ENCODE peak calls at places on chromosomes 13 and 19, in four cellular contexts. M is H9, L is IMR-90, O is H1. A is an unnamed sample.

GRCh38 chr13:34006011-34006410 is 188.1 kb downstream of the RFC3 start:
- DNase-seq in M (no peak), L (no peak), O (no peak), A (no peak)

GRCh38 chr13:110565296-110565695 is 3.8 kb upstream of the RAB20 start:
- DNase-seq in M (no peak), L (no peak), O (no peak), A (peak)

GRCh38 chr19:35890113-35890650 is 10.2 kb downstream of the NFKBID start:
- DNase-seq in M (no peak), L (no peak), O (no peak), A (no peak)

GRCh38 chr19:36719687-36720556 is 32.5 kb downstream of the ZNF567 start:
- DNase-seq in M (no peak), L (no peak), O (no peak), A (peak)

GRCh38 chr13:111372651-111373425 is 52.4 kb downstream of the TEX29 start:
- DNase-seq in M (no peak), L (no peak), O (no peak), A (no peak)

GRCh38 chr13:110293649-110294048 is 13.3 kb downstream of the COL4A1 start:
- DNase-seq in M (no peak), L (no peak), O (no peak), A (no peak)

GRCh38 chr19:18924684-18925213 is 5.2 kb downstream of the DDX49 start:
- DNase-seq in M (no peak), L (no peak), O (no peak), A (no peak)

GRCh38 chr19:35013047-35013819 is 13.1 kb downstream of the GRAMD1A start:
- DNase-seq in M (peak), L (peak), O (no peak), A (peak)

GRCh38 chr19:15652559-15653278 is 12.0 kb downstream of the CYP4F3 start:
- DNase-seq in M (no peak), L (no peak), O (no peak), A (no peak)

GRCh38 chr19:53942001-53942786 is 20.5 kb upstream of the CACNG8 start:
- DNase-seq in M (peak), L (no peak), O (peak), A (peak)

GRCh38 chr13:51906581-51906980 is 44.8 kb downstream of the CCDC70 start:
- DNase-seq in M (peak), L (no peak), O (no peak), A (no peak)

GRCh38 chr19:39941615-39942507 is 7.4 kb upstream of the FCGBP start:
- DNase-seq in M (no peak), L (peak), O (no peak), A (no peak)

DNA sequence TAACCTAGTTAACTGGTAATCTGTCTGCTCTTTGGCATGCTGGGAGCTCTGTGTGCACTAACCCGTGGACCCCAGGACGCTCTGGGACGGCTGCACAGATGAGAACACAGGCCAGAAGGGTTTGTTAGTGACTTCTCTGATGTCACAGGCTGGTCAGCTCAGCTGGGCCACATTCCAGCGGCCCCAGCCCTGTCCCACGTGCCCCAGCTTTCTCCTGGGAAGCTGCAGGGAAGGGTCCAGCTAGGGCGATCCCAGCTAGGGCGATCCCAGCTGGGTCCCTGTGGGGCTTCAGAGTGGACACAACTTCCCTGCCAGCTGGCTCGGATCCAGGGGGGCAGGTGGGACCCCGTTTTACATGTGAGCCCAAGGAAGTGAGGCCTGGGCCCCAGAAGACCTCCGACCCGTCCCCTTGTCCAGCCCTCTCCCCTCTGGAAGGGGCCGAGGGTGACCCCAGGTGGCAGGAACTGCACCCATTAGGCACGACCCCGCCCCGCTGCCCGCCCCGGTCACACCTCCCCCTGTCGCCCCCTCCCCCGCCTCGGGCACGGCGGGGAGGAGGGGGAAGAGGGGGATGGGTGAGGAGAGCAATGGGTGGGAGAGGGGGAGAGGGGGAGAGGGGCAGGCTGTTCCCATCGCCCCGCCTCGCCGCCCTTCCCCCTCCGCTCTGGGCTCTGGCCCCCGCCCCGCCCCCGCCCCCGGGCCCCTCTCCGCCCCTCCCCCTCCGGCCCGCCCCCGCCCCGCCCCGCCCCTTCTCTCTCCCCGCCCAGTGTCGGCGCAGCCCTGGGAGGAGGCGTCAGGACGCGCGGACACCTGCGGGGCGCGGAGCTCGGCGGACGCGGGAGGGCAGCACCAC is 75.2 kb upstream of the MCF2L start:
- DNase-seq in M (peak), L (peak), O (peak), A (peak)
- H3K18ac ChIP-seq in M (peak), L (no peak), O (peak), A (peak)

DNA sequence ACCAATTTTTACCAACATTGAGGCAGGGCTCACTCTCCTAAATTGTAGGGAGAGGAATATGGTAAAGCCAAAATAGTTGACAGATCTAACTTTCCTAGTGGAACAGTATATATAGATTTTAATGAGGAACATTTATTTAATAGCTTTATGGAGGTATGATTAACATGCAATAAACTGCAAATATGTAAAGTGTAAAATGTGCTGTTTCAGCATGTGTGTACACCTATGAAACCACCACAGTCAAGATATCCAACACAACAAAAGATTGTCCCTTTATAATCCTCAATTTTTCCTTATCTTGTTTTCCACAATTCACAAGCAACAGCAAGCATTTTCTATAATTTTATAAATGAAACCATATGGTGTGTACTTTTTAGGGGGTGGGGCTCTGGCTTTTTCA is 4.1 kb upstream of the TRAPPC2B start:
- DNase-seq in M (no peak), L (no peak), O (no peak), A (no peak)
- H3K56ac ChIP-seq in M (no peak), L (no peak), O (no peak), A (no peak)

GRCh38 chr19:13864513-13865242 is 12.3 kb upstream of the NANOS3 start:
- DNase-seq in M (no peak), L (no peak), O (no peak), A (no peak)
- H3K18ac ChIP-seq in M (no peak), L (no peak), O (no peak), A (peak)

GRCh38 chr13:99700468-99700867 is 199.2 kb downstream of the TM9SF2 start:
- DNase-seq in M (no peak), L (no peak), O (no peak), A (no peak)

GRCh38 chr13:99702687-99703319 is 201.5 kb downstream of the TM9SF2 start:
- DNase-seq in M (no peak), L (no peak), O (no peak), A (no peak)

GRCh38 chr13:99694251-99694650 is 193.0 kb downstream of the TM9SF2 start:
- DNase-seq in M (no peak), L (no peak), O (no peak), A (no peak)

GRCh38 chr13:99698010-99698815 is 196.9 kb downstream of the TM9SF2 start:
- DNase-seq in M (no peak), L (no peak), O (no peak), A (no peak)

DNA sequence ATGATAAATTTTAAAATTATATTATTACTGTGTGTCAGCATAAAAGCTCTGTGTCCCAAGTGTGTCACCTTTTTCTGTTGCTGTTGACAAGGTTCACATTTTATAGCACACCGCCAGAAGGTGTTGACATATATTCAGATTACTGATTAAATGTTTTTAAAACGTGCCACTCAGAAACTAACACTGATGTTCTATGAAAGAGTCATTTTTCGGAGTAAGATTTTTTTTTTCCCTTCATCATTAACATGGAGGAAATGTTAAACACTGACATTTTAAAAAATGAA is 197.5 kb downstream of the TM9SF2 start:
- DNase-seq in M (no peak), L (no peak), O (no peak), A (no peak)
- H3K56ac ChIP-seq in M (no peak), L (no peak), O (no peak), A (no peak)

GRCh38 chr19:51016798-51017683 is 2.5 kb downstream of the KLK10 start:
- DNase-seq in M (peak), L (peak), O (peak), A (peak)
- H3K18ac ChIP-seq in M (peak), L (no peak), O (peak), A (no peak)

A was measured in mesendoderm.